ENCODE peak calls at places on chromosome 15, in six cellular contexts. A is activated CD4-positive, alpha-beta T cell treated with anti-CD3 and anti-CD28 coated beads, Interleukin-2, amount 50 U/mL, for 24 hours; S is T1000; F is NCI-H510A; T is mucosa of gallbladder; J is GM12891. P is an unnamed sample.

GRCh38 chr15:99438691-99439523 is 126.9 kb upstream of the MEF2A start:
- DNase-seq in J (no peak), S (no peak), A (no peak), F (no peak), T (no peak), P (no peak)

GRCh38 chr15:51758645-51759044 is 7.2 kb downstream of the TMOD2 start:
- DNase-seq in S (no peak), A (no peak), J (no peak), T (peak), F (no peak), P (no peak)

GRCh38 chr15:66004618-66005262 is 135.4 kb downstream of the RAB11A start:
- DNase-seq in A (no peak), S (no peak), F (no peak), J (peak), T (peak), P (no peak)

GRCh38 chr15:76160426-76161152 is 100.8 kb downstream of the TMEM266 start:
- DNase-seq in T (no peak), J (no peak), A (no peak), F (no peak), S (no peak), P (no peak)

GRCh38 chr15:38600241-38600640 is 35.6 kb upstream of the RASGRP1 start:
- DNase-seq in A (no peak), J (no peak), S (no peak), F (no peak), T (no peak), P (no peak)

GRCh38 chr15:88653200-88654064 is 14.6 kb downstream of the ISG20 start:
- DNase-seq in F (no peak), J (no peak), T (no peak), A (no peak), S (no peak), P (no peak)

GRCh38 chr15:34855397-34855796 is 60.0 kb upstream of the ACTC1 start:
- DNase-seq in T (no peak), J (no peak), S (peak), F (no peak), A (no peak), P (no peak)

GRCh38 chr15:78301813-78302212 is 2.4 kb upstream of the SKIC8 start:
- DNase-seq in F (no peak), S (no peak), J (no peak), A (no peak), T (no peak), P (no peak)

GRCh38 chr15:80019168-80019745 is 40.2 kb upstream of the ZFAND6 start:
- DNase-seq in A (no peak), F (no peak), S (no peak), J (no peak), T (no peak), P (no peak)

GRCh38 chr15:78194568-78194925 is 39.8 kb downstream of the ACSBG1 start:
- DNase-seq in J (no peak), A (no peak), F (no peak), T (no peak), S (no peak), P (no peak)

GRCh38 chr15:22895465-22896190 is 57.2 kb downstream of the NIPA2 start:
- DNase-seq in J (peak), T (peak), F (no peak), S (peak), A (no peak), P (no peak)

GRCh38 chr15:40235201-40235890 is 3.5 kb upstream of the PAK6 start:
- DNase-seq in T (peak), J (no peak), F (no peak), S (no peak), A (no peak), P (no peak)

GRCh38 chr15:42079401-42079908 is 14.9 kb downstream of the PLA2G4D start:
- DNase-seq in F (no peak), T (no peak), S (no peak), A (no peak), J (no peak), P (no peak)

GRCh38 chr15:53454535-53454842 is 305.0 kb downstream of the WDR72 start:
- DNase-seq in T (peak), A (no peak), S (no peak), J (no peak), F (no peak), P (no peak)

GRCh38 chr15:36370735-36371115 is 208.7 kb upstream of the CDIN1 start:
- DNase-seq in A (no peak), F (no peak), J (no peak), T (no peak), S (no peak), P (no peak)

GRCh38 chr15:64809649-64810498 is 15.6 kb downstream of the PIF1 start:
- DNase-seq in S (peak), T (peak), F (no peak), J (peak), A (peak), P (no peak)

GRCh38 chr15:74403590-74403919 is 30.2 kb downstream of the SEMA7A start:
- DNase-seq in F (no peak), A (no peak), J (no peak), S (no peak), T (no peak), P (no peak)

GRCh38 chr15:74767167-74768098 is 14.4 kb upstream of the CSK start:
- DNase-seq in J (no peak), F (no peak), T (no peak), A (no peak), S (no peak), P (no peak)

GRCh38 chr15:68733666-68734065 is 87.0 kb downstream of the ANP32A start:
- DNase-seq in T (no peak), A (no peak), F (no peak), S (no peak), J (no peak), P (no peak)

GRCh38 chr15:73715417-73715816 is 31.2 kb downstream of the CD276 start:
- DNase-seq in S (no peak), F (no peak), A (no peak), T (no peak), J (no peak), P (no peak)

GRCh38 chr15:31323627-31324026 is 3.0 kb upstream of the KLF13 start:
- DNase-seq in F (no peak), A (no peak), S (no peak), T (no peak), J (no peak), P (no peak)

GRCh38 chr15:33138000-33138399 is 56.5 kb downstream of the FMN1 start:
- DNase-seq in T (no peak), J (no peak), S (no peak), A (no peak), F (peak), P (no peak)